ENCODE peak calls at places on chromosomes 6 and 20, in ten cellular contexts. N is neuronal stem cell; O is neural progenitor cell; R is Panc1; P is psoas muscle; F is thoracic aorta; H is mammary epithelial cell; L is adrenal gland; Q is GM23338; X is effector memory CD4-positive, alpha-beta T cell. E is an unnamed sample.

GRCh38 chr6:32413427-32414047 is 6.6 kb upstream of the BTNL2 start:
- DNase-seq in N (peak; percentile 73), O (peak; percentile 83), R (peak; percentile 69), P (peak; percentile 72), F (peak; percentile 23), H (peak; percentile 37), L (peak; percentile 79), Q (peak; percentile 87), X (peak; percentile 64), E (peak; percentile 81)

GRCh38 chr6:137867685-137868509 is 838 bp downstream of the TNFAIP3 start:
- DNase-seq in N (peak; percentile 38), O (peak; percentile 80), R (no peak), P (peak; percentile 24), F (no peak), H (peak; percentile 48), L (peak; percentile 23), Q (peak; percentile 54), X (no peak), E (no peak)

GRCh38 chr6:106381871-106382270 is 21.4 kb downstream of the CRYBG1 start:
- DNase-seq in N (no peak), O (no peak), R (no peak), P (no peak), F (no peak), H (peak; percentile 77), L (no peak), Q (peak; percentile 17), X (no peak), E (no peak)

GRCh38 chr20:63626424-63627128 is at the start of gene GMEB2:
- DNase-seq in N (no peak), O (no peak), R (no peak), P (peak; percentile 83), F (no peak), H (no peak), L (peak; percentile 75), Q (peak; percentile 75), X (no peak), E (peak; percentile 76)

GRCh38 chr6:100296810-100297544 is 167.7 kb downstream of the SIM1 start:
- DNase-seq in N (no peak), O (no peak), R (peak; percentile 78), P (no peak), F (no peak), H (peak; percentile 85), L (no peak), Q (no peak), X (no peak), E (no peak)

GRCh38 chr20:59139998-59140397 is 23.6 kb upstream of the ZNF831 start:
- DNase-seq in N (no peak), O (no peak), R (no peak), P (no peak), F (no peak), H (no peak), L (no peak), Q (no peak), X (no peak), E (no peak)

GRCh38 chr6:169487579-169488205 is 214.1 kb downstream of the WDR27 start:
- DNase-seq in N (no peak), O (no peak), R (no peak), P (no peak), F (no peak), H (no peak), L (no peak), Q (no peak), X (no peak), E (no peak)

GRCh38 chr6:156645106-156645505 is 132.1 kb upstream of the ARID1B start:
- DNase-seq in N (no peak), O (no peak), R (no peak), P (no peak), F (no peak), H (no peak), L (no peak), Q (no peak), X (no peak), E (no peak)

GRCh38 chr20:63692436-63693078 is 3.9 kb upstream of the TNFRSF6B start:
- DNase-seq in N (no peak), O (no peak), R (no peak), P (no peak), F (no peak), H (no peak), L (no peak), Q (no peak), X (no peak), E (no peak)

GRCh38 chr20:16620961-16621360 is 47.7 kb upstream of the KIF16B start:
- DNase-seq in N (no peak), O (no peak), R (no peak), P (no peak), F (no peak), H (no peak), L (no peak), Q (no peak), X (no peak), E (no peak)
- H3K27ac ChIP-seq in N (no peak overlapping the region), O (no peak overlapping the region), R (no peak overlapping the region), P (no peak overlapping the region), F (no peak overlapping the region), H (no peak overlapping the region), L (no peak overlapping the region), Q (no peak overlapping the region), X (no peak overlapping the region), E (no peak overlapping the region)

DNA sequence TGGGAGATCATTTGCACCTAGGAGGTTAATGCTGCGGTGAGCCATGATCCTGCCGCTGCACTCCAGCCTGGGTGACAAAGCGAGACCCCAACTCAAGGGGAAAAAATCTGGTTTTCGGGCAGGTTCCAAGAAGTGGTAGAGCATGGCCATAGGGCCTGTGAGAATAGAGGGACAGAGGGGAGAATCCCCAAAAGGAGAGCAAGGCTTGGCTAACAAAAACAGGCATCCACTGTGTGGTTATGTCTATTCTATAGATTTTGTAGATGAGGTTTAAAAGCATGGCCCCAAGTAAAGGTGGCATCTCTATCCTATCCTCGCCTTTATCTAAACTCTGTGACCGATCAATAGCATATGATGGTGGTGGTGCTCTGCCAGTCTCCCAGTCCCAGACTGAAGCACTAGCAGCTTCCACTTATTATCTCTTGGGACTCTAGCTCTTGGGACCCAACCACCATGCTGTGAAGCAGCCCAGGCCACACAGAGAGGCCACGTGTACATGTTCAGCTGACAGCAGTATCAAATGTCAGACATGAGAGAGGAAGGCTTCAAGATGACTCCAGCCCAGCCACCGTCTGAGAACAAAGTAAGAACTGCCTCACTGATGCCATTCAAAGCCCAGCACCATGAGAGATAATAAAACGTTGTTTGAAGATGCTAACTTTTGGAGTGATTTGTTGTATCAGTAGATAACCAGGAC is 27.7 kb downstream of the EIF2S2 start:
- DNase-seq in N (no peak), O (no peak), R (no peak), P (no peak), F (no peak), H (no peak), L (no peak), Q (no peak), X (no peak), E (peak; percentile 30)
- H3K36me3 ChIP-seq in N (peaks cover 96% of the 10 kb centered on the region), O (no peaks in the 10 kb centered on the region), R (peaks cover 6% of the 10 kb centered on the region), P (peaks cover 13% of the 10 kb centered on the region), F (peaks cover 30% of the 10 kb centered on the region), H (peaks cover 22% of the 10 kb centered on the region), L (peaks cover 48% of the 10 kb centered on the region), Q (peaks cover 3% of the 10 kb centered on the region), X (peaks cover 68% of the 10 kb centered on the region), E (peaks cover 39% of the 10 kb centered on the region)

GRCh38 chr20:62142252-62143117 is 709 bp downstream of the PSMA7 start:
- DNase-seq in N (no peak), O (peak; percentile 61), R (no peak), P (peak; percentile 44), F (no peak), H (no peak), L (peak; percentile 38), Q (peak; percentile 43), X (no peak), E (no peak)
- H3K27ac ChIP-seq in N (peak overlapping the region; percentile 66), O (peak overlapping the region; percentile 99), R (peak overlapping the region; percentile 88), P (peak overlapping the region; percentile 93), F (peak overlapping the region; percentile 84), H (peak overlapping the region; percentile 67), L (peak overlapping the region; percentile 90), Q (peak overlapping the region; percentile 39), X (peak overlapping the region; percentile 72), E (peak overlapping the region; percentile 97)

GRCh38 chr20:47338131-47338628 is 18.3 kb downstream of the ZMYND8 start:
- DNase-seq in N (no peak), O (no peak), R (no peak), P (peak; percentile 14), F (no peak), H (no peak), L (peak; percentile 56), Q (no peak), X (no peak), E (no peak)

GRCh38 chr20:47337413-47337812 is 19.1 kb downstream of the ZMYND8 start:
- DNase-seq in N (no peak), O (no peak), R (no peak), P (no peak), F (no peak), H (no peak), L (no peak), Q (no peak), X (no peak), E (no peak)

GRCh38 chr20:47336013-47336754 is 20.3 kb downstream of the ZMYND8 start:
- DNase-seq in N (no peak), O (no peak), R (no peak), P (peak; percentile 71), F (no peak), H (peak; percentile 83), L (peak; percentile 90), Q (no peak), X (no peak), E (peak; percentile 83)

GRCh38 chr20:47334022-47334551 is 22.4 kb downstream of the ZMYND8 start:
- DNase-seq in N (no peak), O (no peak), R (peak; percentile 90), P (peak; percentile 30), F (no peak), H (peak; percentile 94), L (peak; percentile 64), Q (no peak), X (no peak), E (no peak)

DNA sequence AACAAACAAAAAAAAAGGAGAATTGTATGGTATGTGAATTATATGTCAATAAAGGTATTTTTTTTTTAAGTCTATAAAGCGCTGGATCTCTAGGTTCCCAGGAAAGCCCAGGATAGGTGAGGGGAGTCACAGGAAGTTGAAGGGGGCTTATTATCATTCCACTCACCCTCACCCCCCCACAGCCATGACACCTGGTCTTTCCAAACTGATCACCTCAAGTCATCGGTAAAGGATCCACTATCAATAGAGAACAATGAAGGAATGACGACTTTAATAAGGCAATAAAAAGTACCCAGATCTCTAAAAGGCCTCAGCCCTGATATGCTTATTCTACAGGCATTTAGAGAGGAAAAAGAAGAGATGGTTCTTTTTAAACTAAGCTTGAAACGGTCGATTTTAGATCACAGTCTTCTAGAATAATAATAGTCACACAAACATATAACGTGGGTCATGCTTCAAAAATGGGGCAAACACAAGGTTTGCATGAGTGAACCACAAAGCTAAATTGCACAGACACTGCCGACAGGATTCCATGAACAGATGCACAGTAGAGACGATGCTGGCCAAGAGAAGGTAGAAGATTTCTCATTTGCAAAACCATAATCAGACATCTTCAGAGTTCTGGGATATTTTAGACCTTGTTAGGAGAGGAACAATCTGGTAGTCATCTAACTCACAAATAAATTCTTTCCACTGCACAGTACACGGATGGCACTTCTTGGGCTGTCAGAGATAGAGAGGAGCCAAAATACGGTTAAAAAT is 21.1 kb downstream of the ZMYND8 start:
- DNase-seq in N (no peak), O (no peak), R (no peak), P (no peak), F (no peak), H (no peak), L (no peak), Q (no peak), X (no peak), E (no peak)
- H3K36me3 ChIP-seq in N (peaks cover 91% of the 10 kb centered on the region), O (no peaks in the 10 kb centered on the region), R (no peaks in the 10 kb centered on the region), P (no peaks in the 10 kb centered on the region), F (no peaks in the 10 kb centered on the region), H (peaks cover 7% of the 10 kb centered on the region), L (peaks cover 4% of the 10 kb centered on the region), Q (peaks cover 11% of the 10 kb centered on the region), X (peaks cover 10% of the 10 kb centered on the region), E (no peaks in the 10 kb centered on the region)

E was measured in ascending aorta.